ENCODE peak calls at places on chromosomes 16 and 17, in four cellular contexts. One of them, this sample, is unnamed.

GRCh38 chr17:2965621-2966275 is 97.7 kb downstream of the OR1D5 start:
- DNase-seq in GM04504: no peak
- DNase-seq in endodermal cell: peak
- DNase-seq in naive B cell: no peak
- DNase-seq in this sample: no peak

GRCh38 chr17:7579001-7579838 is at the start of gene CD68:
- DNase-seq in naive B cell: peak
- DNase-seq in endodermal cell: peak
- DNase-seq in GM04504: peak
- DNase-seq in this sample: peak

GRCh38 chr16:57689772-57690558 is 4.6 kb upstream of the DRC7 start:
- DNase-seq in naive B cell: peak
- DNase-seq in GM04504: no peak
- DNase-seq in endodermal cell: no peak
- DNase-seq in this sample: no peak

GRCh38 chr16:75105306-75106061 is 11.1 kb downstream of the LDHD start:
- DNase-seq in GM04504: no peak
- DNase-seq in naive B cell: no peak
- DNase-seq in endodermal cell: peak
- DNase-seq in this sample: peak

GRCh38 chr16:867421-868385 is 67.2 kb upstream of the GNG13 start:
- DNase-seq in GM04504: no peak
- DNase-seq in naive B cell: no peak
- DNase-seq in endodermal cell: no peak
- DNase-seq in this sample: no peak

GRCh38 chr17:80277751-80278671 is 17.4 kb downstream of the RNF213 start:
- DNase-seq in GM04504: no peak
- DNase-seq in naive B cell: no peak
- DNase-seq in endodermal cell: no peak
- DNase-seq in this sample: peak

GRCh38 chr17:71208111-71208704 is 912.6 kb upstream of the SOX9 start:
- DNase-seq in GM04504: peak
- DNase-seq in naive B cell: no peak
- DNase-seq in endodermal cell: no peak
- DNase-seq in this sample: no peak

GRCh38 chr16:79089735-79090284 is 510.7 kb downstream of the MAF start:
- DNase-seq in GM04504: no peak
- DNase-seq in naive B cell: peak
- DNase-seq in endodermal cell: no peak
- DNase-seq in this sample: no peak

GRCh38 chr16:66521951-66522771 is 27.8 kb downstream of the TK2 start:
- DNase-seq in GM04504: no peak
- DNase-seq in naive B cell: peak
- DNase-seq in endodermal cell: peak
- DNase-seq in this sample: no peak

GRCh38 chr17:5800646-5801045 is 216.3 kb upstream of the NLRP1 start:
- DNase-seq in endodermal cell: peak
- DNase-seq in GM04504: no peak
- DNase-seq in naive B cell: no peak
- DNase-seq in this sample: no peak

GRCh38 chr17:8253801-8254200 is 4.7 kb downstream of the PFAS start:
- DNase-seq in naive B cell: no peak
- DNase-seq in endodermal cell: peak
- DNase-seq in GM04504: no peak
- DNase-seq in this sample: peak

GRCh38 chr17:7042507-7043194 is 1.2 kb downstream of the SLC16A11 start:
- DNase-seq in GM04504: no peak
- DNase-seq in endodermal cell: peak
- DNase-seq in naive B cell: peak
- DNase-seq in this sample: no peak

GRCh38 chr17:36947922-36948716 is 635 bp upstream of the AATF start:
- DNase-seq in naive B cell: no peak
- DNase-seq in GM04504: no peak
- DNase-seq in endodermal cell: no peak
- DNase-seq in this sample: peak

GRCh38 chr17:31598388-31598760 is 206.9 kb downstream of the RAB11FIP4 start:
- DNase-seq in GM04504: no peak
- DNase-seq in naive B cell: no peak
- DNase-seq in endodermal cell: peak
- DNase-seq in this sample: no peak

GRCh38 chr17:42562845-42563509 is 1.0 kb downstream of the COASY start:
- DNase-seq in endodermal cell: no peak
- DNase-seq in GM04504: no peak
- DNase-seq in naive B cell: no peak
- DNase-seq in this sample: no peak

This sample was measured in NCI-H146.